ENCODE peak calls at places on chromosomes 4 and X, in ten cellular contexts. E is sigmoid colon, X is adrenal gland, F is Peyer's patch, O is upper lobe of left lung, Q is esophagus squamous epithelium, W is gastrocnemius medialis, G is ovary, D is uterus, L is HepG2. B is an unnamed sample.
A peak's percentile ranks its signal among the peaks of the same experiment; 100 is the strongest.

GRCh38 chr4:82770607-82771006 is 28.0 kb downstream of the SCD5 start:
- DNase-seq in E (no peak), X (no peak), F (no peak), O (no peak), Q (no peak), W (no peak), G (no peak), D (no peak), L (no peak), B (no peak)

GRCh38 chrX:12570859-12571501 is 220.2 kb upstream of the PRPS2 start:
- DNase-seq in E (no peak), X (no peak), F (no peak), O (no peak), Q (no peak), W (no peak), G (no peak), D (no peak), L (no peak), B (no peak)

GRCh38 chr4:151266542-151266941 is 10.4 kb upstream of the PRSS48 start:
- DNase-seq in E (no peak), X (no peak), F (no peak), O (no peak), Q (no peak), W (no peak), G (no peak), D (no peak), L (no peak), B (no peak)

GRCh38 chr4:156665779-156666366 is 305.7 kb downstream of the PDGFC start:
- DNase-seq in E (no peak), X (no peak), F (no peak), O (no peak), Q (no peak), W (no peak), G (no peak), D (no peak), L (no peak), B (no peak)

GRCh38 chr4:101171747-101172146 is 175.6 kb downstream of the PPP3CA start:
- DNase-seq in E (no peak), X (no peak), F (no peak), O (no peak), Q (no peak), W (no peak), G (no peak), D (no peak), L (no peak), B (no peak)

GRCh38 chr4:122541996-122542395 is 78.9 kb downstream of the IL21 start:
- DNase-seq in E (no peak), X (no peak), F (no peak), O (no peak), Q (no peak), W (no peak), G (no peak), D (no peak), L (no peak), B (no peak)

GRCh38 chrX:80810365-80810978 is 795 bp upstream of the BRWD3 start:
- DNase-seq in E (no peak), X (no peak), F (no peak), O (no peak), Q (no peak), W (no peak), G (no peak), D (no peak), L (no peak), B (no peak)

GRCh38 chrX:110082156-110082555 is 79.2 kb downstream of the TMEM164 start:
- DNase-seq in E (no peak), X (no peak), F (no peak), O (no peak), Q (no peak), W (no peak), G (no peak), D (no peak), L (no peak), B (no peak)

GRCh38 chr4:59002148-59002547 is 1892.0 kb upstream of the IGFBP7 start:
- DNase-seq in E (no peak), X (no peak), F (no peak), O (no peak), Q (no peak), W (no peak), G (no peak), D (no peak), L (no peak), B (no peak)

DNA sequence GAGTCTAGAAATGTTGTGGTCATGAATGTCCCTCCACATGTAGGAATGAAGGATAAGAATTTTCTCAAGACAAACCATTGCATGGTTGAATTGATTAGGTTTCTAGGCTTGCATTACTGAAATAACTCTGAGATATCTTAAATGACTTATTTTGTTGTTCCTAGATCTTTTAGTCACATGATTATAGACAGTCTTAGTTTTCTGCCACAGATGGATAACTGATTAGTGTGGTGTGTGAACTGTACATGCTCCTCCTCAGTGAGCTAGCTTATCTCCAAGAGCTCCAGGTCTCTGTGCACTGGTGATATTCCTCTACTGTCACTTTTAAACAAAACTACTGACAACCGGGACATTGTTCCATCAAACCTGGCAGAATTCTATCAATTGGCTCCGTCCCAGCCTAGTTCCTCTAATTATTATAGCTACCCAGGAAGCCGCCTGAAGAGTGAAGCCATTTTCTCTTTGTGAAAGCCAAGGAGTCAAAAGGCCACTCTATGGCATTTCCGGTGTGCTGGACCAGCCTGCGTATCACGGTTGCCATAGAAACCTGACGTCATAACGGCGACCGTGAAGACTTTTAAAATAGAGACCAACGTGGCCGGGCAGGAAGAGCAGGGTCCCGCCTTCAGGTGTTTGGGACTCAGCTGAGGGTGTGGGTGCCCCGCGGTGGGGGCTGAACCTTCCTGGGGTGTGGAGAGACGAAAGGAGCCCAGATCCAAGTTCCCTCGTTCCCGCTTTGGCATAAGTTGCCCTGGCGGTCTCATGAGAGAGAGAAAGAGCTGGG is 28.1 kb downstream of the BEX3 start:
- DNase-seq in E (peak; percentile 76), X (peak; percentile 71), F (peak; percentile 75), O (peak; percentile 33), Q (no peak), W (peak; percentile 3), G (peak; percentile 76), D (peak; percentile 49), L (peak; percentile 60), B (peak; percentile 46)
- H3K27ac ChIP-seq in E (no peak overlapping the region), X (peak overlapping the region; percentile 50), F (no peak overlapping the region), O (peak overlapping the region; percentile 61), Q (no peak overlapping the region), W (no peak overlapping the region), G (no peak overlapping the region), D (no peak overlapping the region), L (no peak overlapping the region), B (no peak overlapping the region)

GRCh38 chrX:54492340-54492739 is 3.7 kb downstream of the FGD1 start:
- DNase-seq in E (no peak), X (peak; percentile 73), F (no peak), O (no peak), Q (no peak), W (no peak), G (no peak), D (peak; percentile 39), L (no peak), B (no peak)
- H3K4me3 ChIP-seq in E (no peak overlapping the region), X (no peak overlapping the region), F (no peak overlapping the region), O (no peak overlapping the region), Q (no peak overlapping the region), W (no peak overlapping the region), G (no peak overlapping the region), D (no peak overlapping the region), L (no peak overlapping the region), B (no peak overlapping the region)

DNA sequence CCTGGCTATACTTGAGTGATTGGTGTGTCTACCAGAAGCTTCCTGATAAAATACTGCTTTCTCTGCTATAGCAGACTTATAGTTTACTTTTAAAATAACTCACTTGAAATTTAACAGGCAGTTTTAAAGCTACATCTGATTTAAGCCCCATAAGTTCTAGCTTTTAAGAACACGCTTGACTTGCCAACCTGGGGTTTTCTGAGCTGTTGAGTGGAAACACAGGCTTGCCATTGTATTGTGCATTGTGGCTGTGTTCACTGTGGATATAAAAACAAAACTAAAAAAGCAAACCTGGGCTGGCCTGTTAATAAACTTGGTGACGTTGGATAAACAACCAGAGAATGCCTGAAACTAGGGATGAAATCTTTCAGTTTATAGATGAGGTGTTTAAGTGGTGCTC is 185.4 kb upstream of the TAPT1 start:
- DNase-seq in E (no peak), X (no peak), F (no peak), O (no peak), Q (no peak), W (no peak), G (no peak), D (no peak), L (no peak), B (peak; percentile 51)
- TF ChIP-seq POLR2A in E (no peak), X (no peak), F (no peak), O (no peak), Q (no peak), W (no peak), G (no peak), D (no peak), L (no peak), B (no peak)

DNA sequence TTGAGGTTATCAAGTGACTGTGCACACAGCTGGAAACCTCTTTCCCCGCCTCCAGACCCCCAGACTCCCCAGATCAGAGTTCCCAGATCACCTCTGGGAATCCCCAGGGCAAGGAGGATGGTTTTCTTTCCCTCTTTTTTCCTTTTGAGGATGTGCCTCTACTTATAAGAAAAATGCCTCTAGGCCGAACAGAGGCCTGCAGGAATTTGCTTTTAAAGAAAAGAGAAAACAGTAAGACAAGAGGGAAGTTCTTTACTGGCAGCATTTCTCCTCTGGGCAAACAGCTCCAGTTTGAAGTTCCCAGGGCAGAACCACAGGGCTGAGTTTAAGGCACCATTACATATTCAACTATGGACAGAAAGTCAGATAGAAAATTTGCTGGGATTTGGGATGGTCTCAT is 837.9 kb upstream of the LCORL start:
- DNase-seq in E (no peak), X (no peak), F (no peak), O (no peak), Q (no peak), W (no peak), G (no peak), D (no peak), L (no peak), B (no peak)
- H3K27ac ChIP-seq in E (no peak overlapping the region), X (no peak overlapping the region), F (no peak overlapping the region), O (no peak overlapping the region), Q (no peak overlapping the region), W (no peak overlapping the region), G (no peak overlapping the region), D (no peak overlapping the region), L (no peak overlapping the region), B (no peak overlapping the region)

DNA sequence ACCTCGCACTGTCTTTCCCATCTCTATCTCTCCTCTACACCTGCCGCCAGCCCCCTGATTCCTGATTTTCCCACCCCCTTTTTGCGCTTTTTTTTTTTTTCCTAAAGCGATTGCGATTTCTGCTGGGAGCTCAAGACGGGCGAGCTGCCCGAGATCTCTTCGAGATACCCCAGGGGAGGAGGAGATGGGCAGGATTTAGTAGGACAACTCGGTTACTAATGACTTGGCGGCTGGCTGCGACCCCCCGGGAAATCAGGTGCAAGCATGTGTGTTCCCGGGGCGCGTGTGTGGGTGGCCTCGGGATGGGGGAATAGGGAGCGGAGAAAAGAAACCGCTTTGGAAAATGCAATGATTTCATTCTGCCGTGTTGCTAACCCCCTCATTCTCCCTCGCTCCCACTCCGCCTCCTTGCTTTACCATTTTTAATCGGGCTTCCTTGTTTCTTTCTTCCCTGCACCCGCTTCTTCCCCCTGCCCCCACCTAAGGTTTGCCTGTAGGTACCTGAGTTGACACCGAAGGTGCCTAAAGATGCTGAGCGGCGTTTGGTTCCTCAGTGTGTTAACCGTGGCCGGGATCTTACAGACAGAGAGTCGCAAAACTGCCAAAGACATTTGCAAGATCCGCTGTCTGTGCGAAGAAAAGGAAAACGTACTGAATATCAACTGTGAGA is 4.4 kb downstream of the SLITRK2 start:
- DNase-seq in E (no peak), X (no peak), F (no peak), O (no peak), Q (no peak), W (no peak), G (no peak), D (no peak), L (no peak), B (no peak)
- H3K4me3 ChIP-seq in E (no peak overlapping the region), X (no peak overlapping the region), F (no peak overlapping the region), O (no peak overlapping the region), Q (no peak overlapping the region), W (no peak overlapping the region), G (no peak overlapping the region), D (no peak overlapping the region), L (no peak overlapping the region), B (no peak overlapping the region)